ENCODE peak calls at places on chromosomes 5 and 9, in four cellular contexts. P, G, H and D are unnamed samples.

GRCh38 chr5:58986281-58986680 is 403.4 kb downstream of the RAB3C start:
- DNase-seq in P (no peak), H (no peak), G (no peak), D (no peak)

GRCh38 chr5:157750320-157750719 is 6.8 kb downstream of the LSM11 start:
- DNase-seq in H (no peak), P (no peak), G (no peak), D (no peak)

GRCh38 chr5:169429044-169429443 is 128.1 kb upstream of the SLIT3 start:
- DNase-seq in P (no peak), G (no peak), H (no peak), D (no peak)

GRCh38 chr5:93716453-93716852 is 24.9 kb downstream of the POU5F2 start:
- DNase-seq in G (no peak), H (no peak), P (no peak), D (no peak)

GRCh38 chr5:123371575-123372179 is 51.5 kb downstream of the CEP120 start:
- DNase-seq in G (peak), P (peak), H (peak), D (peak)

GRCh38 chr5:78503958-78504357 is 143.5 kb downstream of the SCAMP1 start:
- DNase-seq in G (no peak), P (no peak), H (no peak), D (no peak)

GRCh38 chr9:76905661-76905983 is 292 bp downstream of the PRUNE2 start:
- DNase-seq in G (no peak), H (no peak), P (no peak), D (no peak)

GRCh38 chr9:85704744-85705143 is 37.0 kb downstream of the AGTPBP1 start:
- DNase-seq in P (no peak), G (no peak), H (no peak), D (no peak)

GRCh38 chr9:19648672-19649071 is 140.2 kb downstream of the SLC24A2 start:
- DNase-seq in P (no peak), G (no peak), H (no peak), D (no peak)

GRCh38 chr5:143195496-143195895 is 208.0 kb downstream of the NR3C1 start:
- DNase-seq in G (no peak), H (no peak), P (no peak), D (no peak)

GRCh38 chr9:126347911-126348760 is 21.5 kb downstream of the MVB12B start:
- DNase-seq in P (no peak), H (no peak), G (no peak), D (no peak)

GRCh38 chr5:28580616-28581015 is 1542.2 kb upstream of the CDH9 start:
- DNase-seq in P (no peak), H (no peak), G (no peak), D (no peak)

GRCh38 chr9:37290881-37291485 is 131.5 kb upstream of the GRHPR start:
- DNase-seq in H (no peak), G (no peak), P (no peak), D (no peak)

GRCh38 chr5:122559676-122560075 is 215.2 kb upstream of the SNX2 start:
- DNase-seq in H (no peak), G (no peak), P (no peak), D (no peak)

GRCh38 chr5:115685480-115685879 is 59.6 kb upstream of the TMED7 start:
- DNase-seq in P (no peak), G (no peak), H (no peak), D (peak)

GRCh38 chr5:78232163-78232562 is 62.3 kb downstream of the AP3B1 start:
- DNase-seq in H (no peak), G (no peak), P (no peak), D (no peak)

GRCh38 chr5:56676091-56676768 is 139.1 kb upstream of the MAP3K1 start:
- DNase-seq in P (no peak), H (peak), G (peak), D (no peak)

GRCh38 chr5:127754259-127754658 is 51.1 kb downstream of the CCDC192 start:
- DNase-seq in G (no peak), P (no peak), H (no peak), D (no peak)

GRCh38 chr9:71504636-71505035 is 263.7 kb downstream of the CEMIP2 start:
- DNase-seq in P (no peak), G (no peak), H (no peak), D (no peak)

GRCh38 chr5:54900906-54901725 is 84.3 kb downstream of the ESM1 start:
- DNase-seq in H (no peak), P (no peak), G (no peak), D (no peak)

GRCh38 chr5:138282918-138283742 is 8.7 kb upstream of the GFRA3 start:
- DNase-seq in P (peak), G (peak), H (peak), D (peak)

GRCh38 chr5:138111937-138112336 is 27.3 kb downstream of the NME5 start:
- DNase-seq in H (no peak), G (no peak), P (no peak), D (no peak)

GRCh38 chr5:136891175-136891574 is 525.8 kb upstream of the TRPC7 start:
- DNase-seq in P (no peak), H (no peak), G (no peak), D (no peak)

GRCh38 chr5:55636711-55637110 is 75.4 kb downstream of the SLC38A9 start:
- DNase-seq in P (peak), G (peak), H (no peak), D (no peak)

GRCh38 chr9:109497193-109498165 is 628 bp downstream of the PTPN3 start:
- DNase-seq in H (no peak), G (no peak), P (peak), D (no peak)

GRCh38 chr5:321726-322251 is 275 bp downstream of the AHRR start:
- DNase-seq in P (no peak), H (no peak), G (no peak), D (no peak)

GRCh38 chr5:33311893-33312292 is 128.9 kb upstream of the TARS1 start:
- DNase-seq in G (no peak), P (no peak), H (no peak), D (no peak)

GRCh38 chr5:20556364-20556763 is 568.4 kb upstream of the CDH18 start:
- DNase-seq in H (no peak), P (no peak), G (no peak), D (no peak)
- TF ChIP-seq ESRRA in H (no peak), P (no peak), G (no peak), D (no peak)

GRCh38 chr5:139382781-139383180 is 316 bp downstream of the SLC23A1 start:
- DNase-seq in P (no peak), H (no peak), G (no peak), D (no peak)
- TF ChIP-seq CTCF in P (no peak), H (no peak), G (no peak), D (no peak)

DNA sequence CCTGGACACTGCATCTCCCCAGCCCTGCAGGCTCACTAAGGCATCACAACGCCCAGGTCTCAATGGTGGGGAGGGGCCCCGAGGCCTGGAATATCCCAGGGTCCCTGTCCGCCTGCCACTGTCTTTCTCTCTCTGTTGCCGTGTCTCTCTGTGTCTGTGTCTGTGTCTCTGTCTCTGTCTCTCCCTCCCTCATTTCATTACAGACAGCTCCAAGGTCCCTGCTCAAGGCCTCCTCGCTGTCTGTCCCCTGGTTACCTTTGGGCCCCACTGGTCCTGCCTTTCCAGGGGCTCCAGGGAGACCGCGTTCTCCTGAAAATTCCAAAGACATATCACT is 3.2 kb downstream of the FCN1 start:
- DNase-seq in H (no peak), P (no peak), G (no peak), D (no peak)
- TF ChIP-seq JUN in H (no peak), P (no peak), G (no peak), D (no peak)

GRCh38 chr5:174532453-174533126 is 191.8 kb upstream of the MSX2 start:
- DNase-seq in G (peak), P (peak), H (peak), D (peak)
- TF ChIP-seq ESRRA in G (no peak), P (no peak), H (no peak), D (no peak)

GRCh38 chr9:97437151-97437550 is 25.3 kb downstream of the TDRD7 start:
- DNase-seq in H (no peak), G (no peak), P (no peak), D (no peak)

GRCh38 chr9:97445119-97445701 is 33.3 kb downstream of the TDRD7 start:
- DNase-seq in G (no peak), H (no peak), P (no peak), D (no peak)

GRCh38 chr9:97441729-97442128 is 29.8 kb downstream of the TDRD7 start:
- DNase-seq in H (no peak), G (no peak), P (no peak), D (no peak)

GRCh38 chr9:97438666-97439065 is 26.8 kb downstream of the TDRD7 start:
- DNase-seq in P (no peak), G (no peak), H (no peak), D (no peak)

GRCh38 chr9:97440160-97440559 is 28.3 kb downstream of the TDRD7 start:
- DNase-seq in H (peak), G (no peak), P (no peak), D (no peak)
- TF ChIP-seq CTCF in H (no peak), G (no peak), P (no peak), D (no peak)

GRCh38 chr5:73183491-73183891 is 10.5 kb downstream of the TMEM174 start:
- DNase-seq in H (no peak), G (no peak), P (no peak), D (no peak)
- TF ChIP-seq JUN in H (no peak), G (no peak), P (no peak), D (no peak)